ENCODE peak calls at places on chromosome 5, in five cellular contexts. One of them, this sample, is unnamed.

GRCh38 chr5:136226401-136226800 is 33.4 kb upstream of the SMIM32 start:
- DNase-seq in A549: no peak
- DNase-seq in IMR-90: no peak
- DNase-seq in K562: no peak
- DNase-seq in SK-N-SH: no peak
- DNase-seq in this sample: no peak

GRCh38 chr5:172114875-172115422 is 73.1 kb downstream of the STK10 start:
- DNase-seq in A549: no peak
- DNase-seq in IMR-90: no peak
- DNase-seq in K562: no peak
- DNase-seq in SK-N-SH: no peak
- DNase-seq in this sample: peak; percentile 93

GRCh38 chr5:104016650-104017049 is 454.1 kb upstream of the NUDT12 start:
- DNase-seq in A549: no peak
- DNase-seq in IMR-90: peak; percentile 72
- DNase-seq in K562: no peak
- DNase-seq in SK-N-SH: no peak
- DNase-seq in this sample: no peak

GRCh38 chr5:149110406-149110805 is 30.9 kb upstream of the ABLIM3 start:
- DNase-seq in A549: no peak
- DNase-seq in IMR-90: peak; percentile 36
- DNase-seq in K562: no peak
- DNase-seq in SK-N-SH: no peak
- DNase-seq in this sample: no peak

GRCh38 chr5:176596689-176597416 is 13.1 kb downstream of the GPRIN1 start:
- DNase-seq in A549: no peak
- DNase-seq in IMR-90: no peak
- DNase-seq in K562: no peak
- DNase-seq in SK-N-SH: no peak
- DNase-seq in this sample: no peak

GRCh38 chr5:146440870-146441495 is 6.2 kb upstream of the TCERG1 start:
- DNase-seq in A549: no peak
- DNase-seq in IMR-90: no peak
- DNase-seq in K562: no peak
- DNase-seq in SK-N-SH: no peak
- DNase-seq in this sample: no peak

GRCh38 chr5:76199321-76200318 is 116.4 kb downstream of the SV2C start:
- DNase-seq in A549: no peak
- DNase-seq in IMR-90: no peak
- DNase-seq in K562: no peak
- DNase-seq in SK-N-SH: peak; percentile 21
- DNase-seq in this sample: no peak

GRCh38 chr5:6527749-6528455 is 79.2 kb downstream of the UBE2QL1 start:
- DNase-seq in A549: no peak
- DNase-seq in IMR-90: no peak
- DNase-seq in K562: no peak
- DNase-seq in SK-N-SH: no peak
- DNase-seq in this sample: no peak

GRCh38 chr5:153824909-153825308 is 213.8 kb downstream of the FAM114A2 start:
- DNase-seq in A549: no peak
- DNase-seq in IMR-90: no peak
- DNase-seq in K562: no peak
- DNase-seq in SK-N-SH: no peak
- DNase-seq in this sample: no peak

GRCh38 chr5:153670081-153670480 is 179.6 kb downstream of the GRIA1 start:
- DNase-seq in A549: no peak
- DNase-seq in IMR-90: no peak
- DNase-seq in K562: no peak
- DNase-seq in SK-N-SH: no peak
- DNase-seq in this sample: no peak

GRCh38 chr5:93622240-93622885 is 39.3 kb downstream of the NR2F1 start:
- DNase-seq in A549: peak; percentile 71
- DNase-seq in IMR-90: peak; percentile 77
- DNase-seq in K562: no peak
- DNase-seq in SK-N-SH: peak; percentile 66
- DNase-seq in this sample: no peak
- TF ChIP-seq RCOR1 in A549: no peak
- TF ChIP-seq RCOR1 in IMR-90: no peak
- TF ChIP-seq RCOR1 in K562: no peak
- TF ChIP-seq RCOR1 in SK-N-SH: peak; percentile 36
- TF ChIP-seq RCOR1 in this sample: no peak

DNA sequence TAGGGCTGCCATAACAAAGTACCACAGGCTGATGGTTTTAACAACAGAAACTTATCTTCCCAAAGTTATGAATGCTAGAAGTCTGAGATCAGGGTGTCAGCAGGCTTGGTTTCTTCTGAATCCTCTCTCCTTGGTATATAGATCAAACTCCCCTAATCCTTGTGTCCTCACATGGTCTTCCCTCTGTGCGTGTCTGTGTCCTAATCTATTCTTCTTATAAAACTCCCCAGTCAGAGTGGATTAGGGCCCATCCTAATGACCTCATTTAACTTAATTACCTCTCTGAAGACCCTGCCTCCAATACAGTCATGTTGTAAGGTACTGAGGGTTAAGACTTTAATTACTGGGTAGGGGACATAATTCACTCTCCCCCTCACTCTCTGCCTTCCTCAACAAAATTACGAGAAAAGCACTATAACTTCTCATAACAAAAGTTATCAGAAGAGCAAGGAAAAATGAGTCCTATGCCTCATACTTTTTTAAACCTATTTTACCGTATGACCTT is 68.6 kb downstream of the DPYSL3 start:
- DNase-seq in A549: no peak
- DNase-seq in IMR-90: no peak
- DNase-seq in K562: no peak
- DNase-seq in SK-N-SH: no peak
- DNase-seq in this sample: no peak
- TF ChIP-seq RCOR1 in A549: no peak
- TF ChIP-seq RCOR1 in IMR-90: no peak
- TF ChIP-seq RCOR1 in K562: no peak
- TF ChIP-seq RCOR1 in SK-N-SH: no peak
- TF ChIP-seq RCOR1 in this sample: no peak

GRCh38 chr5:19753579-19753978 is 234.4 kb downstream of the CDH18 start:
- DNase-seq in A549: no peak
- DNase-seq in IMR-90: no peak
- DNase-seq in K562: no peak
- DNase-seq in SK-N-SH: no peak
- DNase-seq in this sample: no peak
- TF ChIP-seq RCOR1 in A549: no peak
- TF ChIP-seq RCOR1 in IMR-90: no peak
- TF ChIP-seq RCOR1 in K562: no peak
- TF ChIP-seq RCOR1 in SK-N-SH: no peak
- TF ChIP-seq RCOR1 in this sample: no peak

DNA sequence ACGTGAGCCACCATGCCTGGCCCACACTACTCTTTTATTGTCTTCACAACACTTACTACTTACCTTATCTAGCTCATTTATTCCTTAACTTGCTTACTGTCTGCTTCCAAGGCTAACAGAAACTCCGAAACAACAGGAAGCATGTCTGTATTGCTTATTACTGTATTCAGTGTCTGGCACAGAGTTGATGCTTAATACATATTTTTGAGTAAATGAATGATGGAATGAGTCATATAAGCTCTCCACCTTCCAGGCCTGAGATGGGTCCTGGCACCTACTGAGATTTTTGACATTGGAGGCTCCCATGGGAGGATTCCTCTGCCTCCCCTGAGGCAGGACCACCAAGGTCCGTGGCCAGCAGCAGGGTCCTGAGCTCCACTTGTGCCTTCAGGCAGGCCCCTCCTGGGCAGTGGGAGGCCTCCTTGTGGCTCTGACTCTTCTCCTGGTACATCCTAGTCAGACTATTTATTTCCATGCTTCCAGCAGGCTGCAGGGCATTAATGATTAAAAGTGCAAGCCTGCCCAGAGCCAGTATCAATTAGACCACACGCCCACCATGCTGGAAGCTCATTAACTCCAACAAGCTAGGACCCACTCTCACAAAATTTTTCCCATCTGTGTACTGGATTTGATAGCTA is 76.5 kb upstream of the CTNNA1 start:
- DNase-seq in A549: peak; percentile 35
- DNase-seq in IMR-90: no peak
- DNase-seq in K562: no peak
- DNase-seq in SK-N-SH: no peak
- DNase-seq in this sample: no peak
- TF ChIP-seq RCOR1 in A549: no peak
- TF ChIP-seq RCOR1 in IMR-90: no peak
- TF ChIP-seq RCOR1 in K562: no peak
- TF ChIP-seq RCOR1 in SK-N-SH: no peak
- TF ChIP-seq RCOR1 in this sample: no peak

DNA sequence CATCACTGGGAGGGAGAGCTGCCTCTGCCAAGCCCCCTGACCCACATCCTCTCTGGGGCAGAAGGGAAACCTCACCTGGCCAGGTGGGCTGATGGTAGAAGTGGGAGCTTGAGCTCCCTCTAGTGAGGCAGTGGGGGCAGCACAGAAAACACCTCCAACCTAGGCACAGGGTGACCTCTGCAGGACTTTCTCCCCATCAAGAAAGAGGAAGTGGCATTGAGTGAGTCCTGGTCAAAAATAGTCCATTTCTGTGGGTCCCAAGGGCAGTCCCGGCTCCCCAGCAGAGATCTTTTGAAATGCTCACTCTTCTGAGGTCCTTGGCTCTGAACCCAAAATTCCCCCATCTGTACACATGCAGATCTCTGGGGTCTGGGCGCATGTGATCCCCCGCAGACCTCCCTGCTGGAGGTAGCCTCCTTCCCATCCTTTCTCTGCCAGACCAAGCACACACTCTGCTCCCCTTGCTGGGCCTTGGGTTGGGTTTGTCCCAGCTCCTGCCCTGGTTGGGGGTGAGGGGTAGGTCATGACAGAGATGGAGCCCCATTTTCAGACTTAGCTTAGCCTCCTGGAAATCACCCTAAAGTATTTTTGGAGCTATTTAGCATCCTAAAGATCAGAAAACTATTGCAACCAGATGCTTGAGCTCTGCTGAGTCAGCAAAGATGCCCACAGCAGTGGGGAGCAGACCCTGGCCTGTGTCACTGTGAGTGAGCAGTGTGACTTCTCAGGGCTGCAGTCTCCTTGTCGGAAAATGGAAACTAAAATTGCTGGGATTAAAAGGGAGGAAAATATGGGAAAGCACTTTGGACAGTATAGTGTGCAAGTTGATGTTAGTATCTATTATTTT is 41.6 kb upstream of the LCP2 start:
- DNase-seq in A549: no peak
- DNase-seq in IMR-90: no peak
- DNase-seq in K562: peak; percentile 69
- DNase-seq in SK-N-SH: no peak
- DNase-seq in this sample: no peak
- TF ChIP-seq RCOR1 in A549: no peak
- TF ChIP-seq RCOR1 in IMR-90: no peak
- TF ChIP-seq RCOR1 in K562: peak; percentile 38
- TF ChIP-seq RCOR1 in SK-N-SH: no peak
- TF ChIP-seq RCOR1 in this sample: no peak

GRCh38 chr5:67047180-67047579 is 149.4 kb downstream of the CD180 start:
- DNase-seq in A549: no peak
- DNase-seq in IMR-90: no peak
- DNase-seq in K562: no peak
- DNase-seq in SK-N-SH: peak; percentile 54
- DNase-seq in this sample: no peak
- TF ChIP-seq RCOR1 in A549: no peak
- TF ChIP-seq RCOR1 in IMR-90: no peak
- TF ChIP-seq RCOR1 in K562: no peak
- TF ChIP-seq RCOR1 in SK-N-SH: peak; percentile 76
- TF ChIP-seq RCOR1 in this sample: no peak

GRCh38 chr5:81749562-81750307 is 1.2 kb downstream of the SSBP2 start:
- DNase-seq in A549: no peak
- DNase-seq in IMR-90: peak; percentile 17
- DNase-seq in K562: peak; percentile 44
- DNase-seq in SK-N-SH: peak; percentile 68
- DNase-seq in this sample: peak; percentile 69
- TF ChIP-seq RCOR1 in A549: no peak
- TF ChIP-seq RCOR1 in IMR-90: no peak
- TF ChIP-seq RCOR1 in K562: no peak
- TF ChIP-seq RCOR1 in SK-N-SH: no peak
- TF ChIP-seq RCOR1 in this sample: peak; percentile 72

DNA sequence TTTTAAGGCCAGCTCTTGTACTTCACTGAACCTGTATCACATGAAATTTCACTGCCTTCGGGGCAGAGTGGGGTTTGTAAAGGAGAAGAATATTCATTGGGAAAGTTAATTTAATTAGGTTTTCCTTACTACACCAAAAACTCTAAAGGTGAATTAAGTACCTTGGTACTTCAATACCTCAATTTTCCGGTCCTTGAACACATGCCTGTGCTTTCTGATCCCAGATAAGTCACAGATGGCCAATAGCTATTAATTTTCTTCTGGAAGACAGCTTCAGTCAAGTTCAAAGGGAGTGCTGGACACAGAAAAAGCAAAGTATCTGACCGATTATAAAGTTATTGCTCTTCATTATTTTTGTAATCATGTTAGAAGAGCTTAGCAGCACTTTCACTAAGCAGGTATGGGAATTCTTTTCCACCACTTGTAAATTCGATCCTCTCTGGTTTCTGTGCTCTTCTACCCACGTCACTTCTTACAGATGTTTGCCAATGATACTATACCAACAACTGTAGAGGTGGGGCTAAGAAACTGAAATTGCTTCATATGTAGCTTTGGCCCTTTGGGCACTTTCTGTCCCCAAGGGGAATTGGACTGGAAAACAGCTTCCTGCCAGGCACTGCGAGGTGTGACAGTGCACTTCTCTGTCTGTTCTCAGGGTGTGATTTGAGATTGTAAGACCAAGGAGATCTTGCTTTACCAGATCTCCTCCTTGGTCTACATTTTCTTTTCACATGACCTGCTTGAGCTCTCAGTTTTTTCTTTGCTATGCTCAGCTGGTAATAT is 164.0 kb downstream of the CCDC192 start:
- DNase-seq in A549: no peak
- DNase-seq in IMR-90: no peak
- DNase-seq in K562: no peak
- DNase-seq in SK-N-SH: no peak
- DNase-seq in this sample: no peak
- TF ChIP-seq RCOR1 in A549: no peak
- TF ChIP-seq RCOR1 in IMR-90: no peak
- TF ChIP-seq RCOR1 in K562: no peak
- TF ChIP-seq RCOR1 in SK-N-SH: no peak
- TF ChIP-seq RCOR1 in this sample: no peak

GRCh38 chr5:14959443-14960119 is 88.0 kb upstream of the ANKH start:
- DNase-seq in A549: peak; percentile 61
- DNase-seq in IMR-90: no peak
- DNase-seq in K562: no peak
- DNase-seq in SK-N-SH: no peak
- DNase-seq in this sample: no peak
- TF ChIP-seq RCOR1 in A549: no peak
- TF ChIP-seq RCOR1 in IMR-90: no peak
- TF ChIP-seq RCOR1 in K562: no peak
- TF ChIP-seq RCOR1 in SK-N-SH: no peak
- TF ChIP-seq RCOR1 in this sample: no peak

This sample was measured in GM12878.